ENCODE peak calls at places on chromosome 4, in seven cellular contexts. Y is stimulated activated CD8-positive, alpha-beta memory T cell treated with anti-CD3 and anti-CD28 coated beads, Interleukin-12 subunit alpha, Interleukin-12 subunit beta, amount 100 ng/mL, for 4 hours; Q is heart left ventricle; N is progenitor cell of endocrine pancreas; W is AG04450; H is PC-3; D is endodermal cell. M is an unnamed sample.

GRCh38 chr4:23135792-23136645 is 443.3 kb downstream of the GBA3 start:
- DNase-seq in Q (no peak), Y (no peak), D (no peak), W (no peak), H (peak; percentile 73), N (no peak), M (peak; percentile 38)

GRCh38 chr4:40923326-40924095 is 173.8 kb downstream of the NSUN7 start:
- DNase-seq in Q (no peak), N (no peak), W (no peak), D (no peak), H (no peak), Y (no peak), M (no peak)

GRCh38 chr4:16544251-16544721 is 318.0 kb upstream of the TAPT1 start:
- DNase-seq in N (no peak), Q (peak; percentile 77), H (no peak), D (no peak), W (peak; percentile 4), Y (no peak), M (no peak)

GRCh38 chr4:4457803-4458550 is 71.1 kb downstream of the NSG1 start:
- DNase-seq in Y (no peak), Q (no peak), N (no peak), W (no peak), H (no peak), D (no peak), M (peak; percentile 32)

GRCh38 chr4:94976371-94977011 is 218.7 kb downstream of the BMPR1B start:
- DNase-seq in Y (no peak), W (no peak), D (no peak), Q (no peak), N (no peak), H (peak; percentile 78), M (no peak)

GRCh38 chr4:127586922-127587571 is 45.7 kb upstream of the INTU start:
- DNase-seq in N (no peak), Q (no peak), Y (no peak), W (no peak), H (peak; percentile 61), D (peak; percentile 80), M (peak; percentile 74)

GRCh38 chr4:37914539-37914938 is 23.7 kb downstream of the TBC1D1 start:
- DNase-seq in N (no peak), Q (no peak), D (no peak), W (no peak), Y (no peak), H (no peak), M (no peak)

GRCh38 chr4:134027931-134028330 is 173.7 kb downstream of the PABPC4L start:
- DNase-seq in H (peak; percentile 85), W (peak; percentile 13), D (no peak), Q (no peak), N (no peak), Y (no peak), M (peak; percentile 82)

GRCh38 chr4:25174674-25175073 is 14.4 kb upstream of the SEPSECS start:
- DNase-seq in W (no peak), H (peak; percentile 64), N (no peak), Y (no peak), D (no peak), Q (no peak), M (no peak)

GRCh38 chr4:14028862-14029261 is 401.3 kb upstream of the BOD1L1 start:
- DNase-seq in Y (no peak), H (no peak), Q (peak; percentile 31), W (no peak), N (no peak), D (no peak), M (no peak)

GRCh38 chr4:176924238-176924637 is 131.5 kb upstream of the VEGFC start:
- DNase-seq in D (no peak), Y (no peak), W (no peak), N (no peak), H (no peak), Q (no peak), M (no peak)

M was measured in kidney glomerular epithelial cell.